ENCODE peak calls at places on chromosome 16, in seven cellular contexts. Q is HCT116, M is ascending aorta, D is body of pancreas, O is stomach, T is heart left ventricle, C is testis. J is an unnamed sample.
A peak's percentile ranks its signal among the peaks of the same experiment; 100 is the strongest.

GRCh38 chr16:66344533-66345145 is 21.9 kb upstream of the CDH5 start:
- DNase-seq in Q (no peak), M (no peak), D (no peak), O (no peak), T (no peak), C (peak; percentile 67), J (no peak)

GRCh38 chr16:55836158-55836611 is 3.3 kb upstream of the CES1 start:
- DNase-seq in Q (no peak), M (no peak), D (no peak), O (no peak), T (peak; percentile 34), C (no peak), J (no peak)

GRCh38 chr16:81745704-81746558 is 33.2 kb upstream of the PLCG2 start:
- DNase-seq in Q (peak; percentile 42), M (peak; percentile 77), D (peak; percentile 69), O (peak; percentile 71), T (peak; percentile 82), C (peak; percentile 84), J (peak; percentile 82)

GRCh38 chr16:67845291-67846062 is 1.3 kb upstream of the NUTF2 start:
- DNase-seq in Q (no peak), M (no peak), D (no peak), O (no peak), T (no peak), C (no peak), J (peak; percentile 47)

GRCh38 chr16:85530370-85530739 is 82.8 kb upstream of the GSE1 start:
- DNase-seq in Q (no peak), M (no peak), D (no peak), O (no peak), T (no peak), C (no peak), J (no peak)

GRCh38 chr16:4866586-4866985 is 19.3 kb downstream of the UBN1 start:
- DNase-seq in Q (no peak), M (no peak), D (no peak), O (no peak), T (no peak), C (no peak), J (no peak)

GRCh38 chr16:17313085-17313611 is 157.6 kb downstream of the XYLT1 start:
- DNase-seq in Q (no peak), M (no peak), D (peak; percentile 21), O (no peak), T (peak; percentile 34), C (peak; percentile 81), J (no peak)

GRCh38 chr16:14418795-14419225 is 211.2 kb downstream of the PARN start:
- DNase-seq in Q (no peak), M (peak; percentile 75), D (peak; percentile 62), O (peak; percentile 37), T (peak; percentile 43), C (peak; percentile 39), J (no peak)

GRCh38 chr16:31480851-31481250 is 2.1 kb upstream of the SLC5A2 start:
- DNase-seq in Q (no peak), M (no peak), D (no peak), O (no peak), T (peak; percentile 58), C (no peak), J (no peak)

GRCh38 chr16:77784441-77785356 is 3.7 kb upstream of the VAT1L start:
- DNase-seq in Q (no peak), M (no peak), D (no peak), O (no peak), T (no peak), C (no peak), J (peak; percentile 39)

GRCh38 chr16:8070501-8070900 is 519.8 kb downstream of the TMEM114 start:
- DNase-seq in Q (no peak), M (no peak), D (no peak), O (no peak), T (no peak), C (no peak), J (no peak)

GRCh38 chr16:14249291-14250032 is 178.3 kb downstream of the MRTFB start:
- DNase-seq in Q (peak; percentile 12), M (no peak), D (peak; percentile 49), O (peak; percentile 39), T (no peak), C (peak; percentile 62), J (peak; percentile 62)

GRCh38 chr16:89471225-89471624 is 19.1 kb downstream of the ANKRD11 start:
- DNase-seq in Q (no peak), M (no peak), D (no peak), O (no peak), T (no peak), C (no peak), J (no peak)

GRCh38 chr16:8686879-8687278 is 12.5 kb downstream of the ABAT start:
- DNase-seq in Q (no peak), M (no peak), D (peak; percentile 48), O (no peak), T (no peak), C (no peak), J (no peak)

GRCh38 chr16:57594531-57595031 is 33.8 kb upstream of the ADGRG1 start:
- DNase-seq in Q (no peak), M (peak; percentile 18), D (peak; percentile 3), O (no peak), T (no peak), C (no peak), J (no peak)

GRCh38 chr16:77491091-77491490 is 56.3 kb upstream of the ADAMTS18 start:
- DNase-seq in Q (no peak), M (no peak), D (no peak), O (no peak), T (no peak), C (no peak), J (no peak)

GRCh38 chr16:70738083-70738977 is 52.5 kb upstream of the MTSS2 start:
- DNase-seq in Q (no peak), M (peak; percentile 80), D (no peak), O (peak; percentile 43), T (peak; percentile 80), C (no peak), J (peak; percentile 95)

GRCh38 chr16:77677129-77677528 is 45.2 kb upstream of the NUDT7 start:
- DNase-seq in Q (no peak), M (no peak), D (no peak), O (no peak), T (no peak), C (no peak), J (no peak)

GRCh38 chr16:72942021-72942420 is 105.9 kb downstream of the ZFHX3 start:
- DNase-seq in Q (no peak), M (no peak), D (no peak), O (no peak), T (no peak), C (no peak), J (no peak)

GRCh38 chr16:27363797-27364196 is 38.2 kb upstream of the IL21R start:
- DNase-seq in Q (no peak), M (no peak), D (peak; percentile 64), O (peak; percentile 84), T (no peak), C (peak; percentile 44), J (no peak)

GRCh38 chr16:50644730-50645129 is 36.4 kb downstream of the SNX20 start:
- DNase-seq in Q (peak; percentile 19), M (no peak), D (no peak), O (peak; percentile 31), T (no peak), C (peak; percentile 42), J (peak; percentile 79)

GRCh38 chr16:50644245-50644644 is 36.9 kb downstream of the SNX20 start:
- DNase-seq in Q (no peak), M (no peak), D (no peak), O (no peak), T (no peak), C (no peak), J (no peak)

GRCh38 chr16:50642349-50642748 is 38.8 kb downstream of the SNX20 start:
- DNase-seq in Q (no peak), M (no peak), D (no peak), O (no peak), T (no peak), C (no peak), J (no peak)

GRCh38 chr16:50641818-50642187 is 39.3 kb downstream of the SNX20 start:
- DNase-seq in Q (no peak), M (no peak), D (no peak), O (no peak), T (no peak), C (no peak), J (no peak)

DNA sequence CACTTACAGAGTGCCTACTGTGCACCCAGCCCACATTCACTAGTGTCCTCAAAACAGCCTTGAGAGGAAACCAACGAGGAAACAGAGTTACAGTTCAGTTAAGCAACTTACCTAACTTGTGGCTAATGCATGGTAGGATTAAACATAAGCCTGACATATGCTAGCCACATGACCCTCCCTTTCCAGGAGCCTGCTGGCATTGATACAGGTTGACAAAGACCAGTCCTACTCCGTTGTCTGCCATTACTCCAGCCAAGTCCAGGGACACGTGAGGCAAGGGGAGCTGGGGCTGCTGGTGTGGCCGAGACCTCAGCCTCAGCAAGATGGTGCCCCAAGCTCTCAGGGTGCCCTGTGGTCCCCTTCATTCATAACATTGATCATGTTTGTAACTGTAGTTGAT is 37.9 kb downstream of the SNX20 start:
- DNase-seq in Q (no peak), M (no peak), D (no peak), O (no peak), T (no peak), C (no peak), J (no peak)
- H3K4me3 ChIP-seq in Q (no peak overlapping the region), M (no peak overlapping the region), D (no peak overlapping the region), O (no peak overlapping the region), T (no peak overlapping the region), C (no peak overlapping the region), J (no peak overlapping the region)

GRCh38 chr16:1790611-1791255 is 2.8 kb downstream of the IGFALS start:
- DNase-seq in Q (no peak), M (peak; percentile 59), D (no peak), O (no peak), T (no peak), C (no peak), J (peak; percentile 43)
- H3K36me3 ChIP-seq in Q (no peaks in the 10 kb centered on the region), M (peaks cover 37% of the 10 kb centered on the region), D (no peaks in the 10 kb centered on the region), O (peaks cover 66% of the 10 kb centered on the region), T (no peaks in the 10 kb centered on the region), C (no peaks in the 10 kb centered on the region), J (no peaks in the 10 kb centered on the region)

GRCh38 chr16:71869089-71869488 is 14.9 kb downstream of the ZNF821 start:
- DNase-seq in Q (no peak), M (no peak), D (no peak), O (no peak), T (no peak), C (no peak), J (no peak)
- H3K27me3 ChIP-seq in Q (no peaks in the 10 kb centered on the region), M (no peaks in the 10 kb centered on the region), D (no peaks in the 10 kb centered on the region), O (no peaks in the 10 kb centered on the region), T (no peaks in the 10 kb centered on the region), C (no peaks in the 10 kb centered on the region), J (no peaks in the 10 kb centered on the region)

GRCh38 chr16:19885456-19886060 is 910 bp upstream of the GPRC5B start:
- DNase-seq in Q (no peak), M (no peak), D (peak; percentile 42), O (no peak), T (peak; percentile 34), C (peak; percentile 48), J (no peak)
- H3K4me3 ChIP-seq in Q (no peak overlapping the region), M (peak overlapping the region; percentile 73), D (no peak overlapping the region), O (peak overlapping the region; percentile 80), T (peak overlapping the region; percentile 100), C (peak overlapping the region; percentile 27), J (no peak overlapping the region)

DNA sequence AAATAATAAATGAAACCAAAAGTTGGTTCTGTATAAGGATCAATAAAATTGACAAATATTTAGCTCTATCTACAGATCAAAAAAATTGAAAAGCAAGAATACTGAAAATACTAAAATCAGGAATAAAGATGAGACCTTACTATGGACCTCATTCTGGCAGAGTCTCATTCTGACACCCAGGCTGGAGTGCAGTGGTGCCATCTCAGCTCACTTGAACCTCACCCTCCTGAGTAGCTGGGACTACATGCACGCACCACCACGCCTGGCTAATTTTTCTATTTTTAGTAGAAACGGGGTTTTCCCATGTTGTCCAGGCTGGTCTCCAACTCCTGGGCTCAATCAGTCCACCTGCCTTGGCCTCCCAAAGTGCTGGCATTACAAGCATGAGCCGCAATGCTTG is 22.0 kb upstream of the KREMEN2 start:
- DNase-seq in Q (no peak), M (no peak), D (no peak), O (no peak), T (no peak), C (no peak), J (no peak)
- H3K36me3 ChIP-seq in Q (peaks cover 26% of the 10 kb centered on the region), M (peaks cover 48% of the 10 kb centered on the region), D (no peaks in the 10 kb centered on the region), O (peaks cover 88% of the 10 kb centered on the region), T (peaks cover 15% of the 10 kb centered on the region), C (no peaks in the 10 kb centered on the region), J (peaks cover 2% of the 10 kb centered on the region)